ENCODE peak calls at places on chromosomes 1 and 21, in eight cellular contexts. H, C, Z, X, I, B, G and D are unnamed samples.

GRCh38 chr1:53501065-53502005 is 42.1 kb downstream of the DMRTB1 start:
- DNase-seq in H (no peak), C (no peak), Z (no peak), X (no peak), I (no peak), B (no peak), G (peak), D (no peak)

GRCh38 chr1:51000160-51000559 is 30.1 kb downstream of the CDKN2C start:
- DNase-seq in H (no peak), C (no peak), Z (no peak), X (peak), I (no peak), B (no peak), G (no peak), D (peak)

GRCh38 chr21:46545363-46545762 is 59.5 kb downstream of the S100B start:
- DNase-seq in H (peak), C (no peak), Z (no peak), X (no peak), I (no peak), B (no peak), G (no peak), D (no peak)

GRCh38 chr1:14842361-14842760 is 243.9 kb downstream of the KAZN start:
- DNase-seq in H (no peak), C (no peak), Z (no peak), X (no peak), I (peak), B (no peak), G (no peak), D (no peak)

GRCh38 chr1:36585760-36586072 is 103.0 kb upstream of the CSF3R start:
- DNase-seq in H (no peak), C (no peak), Z (no peak), X (no peak), I (no peak), B (no peak), G (no peak), D (no peak)

GRCh38 chr1:231493421-231494185 is 34.9 kb upstream of the TSNAX start:
- DNase-seq in H (no peak), C (no peak), Z (no peak), X (peak), I (peak), B (no peak), G (no peak), D (peak)

GRCh38 chr1:66298427-66298826 is 235.5 kb upstream of the SGIP1 start:
- DNase-seq in H (no peak), C (no peak), Z (peak), X (no peak), I (peak), B (no peak), G (peak), D (no peak)

GRCh38 chr1:233025156-233025555 is 74.7 kb downstream of the NTPCR start:
- DNase-seq in H (no peak), C (no peak), Z (peak), X (peak), I (peak), B (no peak), G (peak), D (peak)

GRCh38 chr1:188689542-188689941 is 1788.1 kb downstream of the BRINP3 start:
- DNase-seq in H (no peak), C (no peak), Z (no peak), X (no peak), I (peak), B (no peak), G (no peak), D (no peak)

GRCh38 chr1:184449916-184450315 is 63.1 kb downstream of the C1orf21 start:
- DNase-seq in H (no peak), C (no peak), Z (no peak), X (no peak), I (no peak), B (no peak), G (no peak), D (no peak)

GRCh38 chr1:40781614-40781971 is 2.0 kb upstream of the KCNQ4 start:
- DNase-seq in H (no peak), C (no peak), Z (no peak), X (no peak), I (no peak), B (no peak), G (no peak), D (no peak)

GRCh38 chr1:40783001-40783905 is at the start of gene KCNQ4:
- DNase-seq in H (no peak), C (no peak), Z (peak), X (peak), I (no peak), B (no peak), G (peak), D (no peak)

GRCh38 chr1:40784141-40784770 is 669 bp downstream of the KCNQ4 start:
- DNase-seq in H (no peak), C (no peak), Z (peak), X (peak), I (no peak), B (no peak), G (no peak), D (no peak)

GRCh38 chr1:40780678-40781613 is 2.6 kb upstream of the KCNQ4 start:
- DNase-seq in H (no peak), C (no peak), Z (no peak), X (no peak), I (no peak), B (no peak), G (no peak), D (no peak)

GRCh38 chr1:40782371-40782956 is 1.1 kb upstream of the KCNQ4 start:
- DNase-seq in H (no peak), C (no peak), Z (peak), X (peak), I (peak), B (no peak), G (peak), D (no peak)
- TF ChIP-seq CTCF in H (no peak), C (no peak), Z (no peak), X (no peak), I (peak), B (no peak), G (no peak), D (no peak)

GRCh38 chr21:29335720-29336119 is 37.0 kb downstream of the BACH1 start:
- DNase-seq in H (no peak), C (no peak), Z (no peak), X (no peak), I (no peak), B (no peak), G (no peak), D (no peak)
- TF ChIP-seq CTCF in H (peak), C (no peak), Z (no peak), X (no peak), I (peak), B (no peak), G (no peak), D (no peak)

DNA sequence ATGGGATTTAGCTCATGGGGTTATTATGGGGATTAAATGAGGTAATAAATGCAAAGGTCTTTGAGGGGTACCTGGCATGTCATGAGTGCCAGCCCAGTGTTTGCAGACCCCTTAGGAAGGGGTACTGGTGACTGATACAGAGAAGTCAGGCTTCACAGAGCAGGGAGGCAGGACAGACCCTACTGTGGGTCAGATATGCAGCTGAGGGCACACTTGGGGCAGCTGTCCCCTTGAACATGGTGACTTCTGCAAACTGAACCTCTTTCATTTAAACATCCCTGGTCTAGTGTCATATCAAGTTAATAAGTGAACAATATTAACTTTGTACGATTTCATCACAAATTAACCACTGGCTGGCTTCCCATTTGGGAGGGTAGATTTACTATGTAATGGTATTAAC is 25.9 kb downstream of the STPG1 start:
- DNase-seq in H (no peak), C (no peak), Z (peak), X (no peak), I (no peak), B (no peak), G (no peak), D (no peak)
- TF ChIP-seq CTCF in H (no peak), C (no peak), Z (no peak), X (no peak), I (no peak), B (no peak), G (no peak), D (no peak)

GRCh38 chr1:210556475-210556874 is 227.8 kb downstream of the HHAT start:
- DNase-seq in H (no peak), C (no peak), Z (no peak), X (no peak), I (no peak), B (no peak), G (no peak), D (no peak)
- TF ChIP-seq CTCF in H (no peak), C (no peak), Z (no peak), X (no peak), I (no peak), B (no peak), G (no peak), D (no peak)

GRCh38 chr21:39095681-39096080 is 87.6 kb downstream of the PSMG1 start:
- DNase-seq in H (no peak), C (no peak), Z (no peak), X (no peak), I (no peak), B (no peak), G (no peak), D (no peak)

GRCh38 chr21:39094847-39095525 is 88.3 kb downstream of the PSMG1 start:
- DNase-seq in H (peak), C (no peak), Z (no peak), X (no peak), I (peak), B (peak), G (no peak), D (no peak)

GRCh38 chr21:39097335-39097861 is 85.9 kb downstream of the PSMG1 start:
- DNase-seq in H (no peak), C (no peak), Z (no peak), X (no peak), I (no peak), B (no peak), G (no peak), D (no peak)

GRCh38 chr21:39097981-39098380 is 85.3 kb downstream of the PSMG1 start:
- DNase-seq in H (no peak), C (no peak), Z (no peak), X (no peak), I (no peak), B (no peak), G (no peak), D (no peak)

DNA sequence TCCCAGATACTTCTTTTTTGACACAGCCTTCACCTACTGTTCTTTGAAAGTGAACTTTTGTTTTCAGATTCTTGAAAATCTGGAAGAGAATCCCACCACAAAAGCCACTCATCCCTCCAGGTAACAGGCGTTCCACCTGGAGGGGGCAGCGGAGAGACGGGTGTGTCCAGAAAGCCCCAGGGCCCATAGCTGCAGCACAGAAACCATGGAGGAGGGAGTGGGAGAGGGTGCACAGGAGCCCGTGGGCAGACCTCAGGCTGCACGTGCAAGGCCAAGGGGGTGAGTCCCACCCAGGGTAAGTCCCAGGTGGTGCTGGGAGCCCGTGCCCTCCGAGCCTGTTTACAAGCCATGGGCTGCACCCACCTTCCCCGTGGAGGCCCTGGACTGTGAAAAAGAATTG is 86.5 kb downstream of the PSMG1 start:
- DNase-seq in H (no peak), C (no peak), Z (no peak), X (peak), I (no peak), B (no peak), G (no peak), D (no peak)
- TF ChIP-seq CTCF in H (peak), C (no peak), Z (no peak), X (no peak), I (peak), B (no peak), G (no peak), D (no peak)

DNA sequence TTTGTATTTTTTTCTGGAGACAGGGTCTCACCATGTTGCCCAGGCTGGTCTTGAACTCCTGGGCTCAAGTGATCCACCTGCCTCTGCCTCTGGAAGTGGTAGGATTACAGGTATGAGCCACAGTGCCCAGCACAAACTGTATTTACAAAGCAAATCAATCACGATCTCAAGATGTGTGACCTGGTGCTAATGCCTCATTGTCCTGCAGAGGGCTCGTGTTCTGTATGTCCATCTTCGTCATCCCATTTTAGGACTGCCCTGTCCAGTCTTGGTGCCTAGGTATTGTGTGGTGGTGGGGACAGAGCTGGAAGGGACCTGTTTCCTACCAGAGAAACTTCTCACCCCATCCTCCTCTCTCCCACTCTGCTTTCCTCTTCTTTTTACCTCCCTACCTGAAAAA is 20.2 kb downstream of the PROK1 start:
- DNase-seq in H (no peak), C (no peak), Z (no peak), X (no peak), I (no peak), B (no peak), G (no peak), D (no peak)
- TF ChIP-seq CTCF in H (no peak), C (no peak), Z (no peak), X (no peak), I (no peak), B (no peak), G (no peak), D (no peak)

GRCh38 chr21:45509566-45510465 is 32.4 kb downstream of the SLC19A1 start:
- DNase-seq in H (no peak), C (no peak), Z (no peak), X (no peak), I (no peak), B (no peak), G (no peak), D (no peak)
- TF ChIP-seq CTCF in H (peak), C (no peak), Z (no peak), X (no peak), I (peak), B (no peak), G (no peak), D (no peak)

GRCh38 chr1:202750761-202751160 is 40.5 kb upstream of the SYT2 start:
- DNase-seq in H (no peak), C (no peak), Z (no peak), X (no peak), I (no peak), B (no peak), G (no peak), D (no peak)
- TF ChIP-seq CTCF in H (peak), C (no peak), Z (no peak), X (no peak), I (no peak), B (no peak), G (no peak), D (no peak)